ENCODE peak calls at places on chromosomes 16 and 17, in four cellular contexts. K, V, L and O are unnamed samples.

GRCh38 chr16:75019007-75019406 is 20.2 kb downstream of the ZNRF1 start:
- DNase-seq in K (no peak), V (no peak), L (no peak), O (no peak)

GRCh38 chr16:25171390-25171789 is 45.4 kb upstream of the AQP8 start:
- DNase-seq in K (no peak), V (no peak), L (no peak), O (no peak)

GRCh38 chr16:25108054-25108453 is 3.5 kb upstream of the LCMT1 start:
- DNase-seq in K (no peak), V (no peak), L (peak; percentile 44), O (no peak)

GRCh38 chr17:75459590-75460267 is 3.3 kb downstream of the TMEM94 start:
- DNase-seq in K (no peak), V (no peak), L (no peak), O (no peak)

GRCh38 chr16:65002265-65002664 is 119.6 kb downstream of the CDH11 start:
- DNase-seq in K (no peak), V (no peak), L (no peak), O (no peak)

GRCh38 chr16:4653981-4654380 is 29.4 kb downstream of the MGRN1 start:
- DNase-seq in K (no peak), V (no peak), L (no peak), O (no peak)

GRCh38 chr17:49557204-49558024 is 18.3 kb upstream of the NXPH3 start:
- DNase-seq in K (no peak), V (peak; percentile 89), L (no peak), O (peak; percentile 29)

GRCh38 chr17:57541472-57542394 is 203.4 kb downstream of the CCDC182 start:
- DNase-seq in K (no peak), V (no peak), L (no peak), O (no peak)

GRCh38 chr16:84209989-84210388 is 19.0 kb downstream of the ADAD2 start:
- DNase-seq in K (no peak), V (no peak), L (no peak), O (no peak)

GRCh38 chr17:61235821-61236197 is 163.8 kb upstream of the TBX2 start:
- DNase-seq in K (no peak), V (peak; percentile 10), L (no peak), O (no peak)

GRCh38 chr16:29806641-29807425 is 504 bp downstream of the MAZ start:
- DNase-seq in K (peak; percentile 55), V (peak; percentile 82), L (peak; percentile 49), O (no peak)

GRCh38 chr17:10107320-10108165 is 90.9 kb downstream of the GAS7 start:
- DNase-seq in K (no peak), V (no peak), L (no peak), O (no peak)

GRCh38 chr16:2939968-2940367 is 24.1 kb upstream of the KREMEN2 start:
- DNase-seq in K (no peak), V (no peak), L (no peak), O (no peak)

GRCh38 chr17:28760987-28761562 is 17.3 kb downstream of the TRAF4 start:
- DNase-seq in K (no peak), V (peak; percentile 64), L (no peak), O (no peak)

GRCh38 chr16:75322706-75323105 is 71.3 kb upstream of the BCAR1 start:
- DNase-seq in K (no peak), V (no peak), L (no peak), O (no peak)

GRCh38 chr16:62711797-62712196 is 675.6 kb upstream of the CDH8 start:
- DNase-seq in K (no peak), V (peak; percentile 15), L (no peak), O (no peak)

GRCh38 chr16:4323071-4323844 is 7.4 kb downstream of the GLIS2 start:
- DNase-seq in K (no peak), V (no peak), L (no peak), O (no peak)

GRCh38 chr17:31416503-31416923 is 25.0 kb downstream of the RAB11FIP4 start:
- DNase-seq in K (no peak), V (peak; percentile 72), L (no peak), O (no peak)

GRCh38 chr16:52424591-52424990 is 122.4 kb downstream of the TOX3 start:
- DNase-seq in K (no peak), V (no peak), L (no peak), O (no peak)

GRCh38 chr17:4941027-4941610 is 1.1 kb downstream of the RNF167 start:
- DNase-seq in K (no peak), V (no peak), L (no peak), O (no peak)

GRCh38 chr17:57075785-57076184 is 9.3 kb upstream of the AKAP1 start:
- DNase-seq in K (no peak), V (no peak), L (no peak), O (no peak)

GRCh38 chr16:49750341-49751011 is 105.4 kb downstream of the ZNF423 start:
- DNase-seq in K (no peak), V (no peak), L (no peak), O (no peak)

GRCh38 chr17:61465550-61466237 is 13.5 kb downstream of the TBX4 start:
- DNase-seq in K (no peak), V (no peak), L (no peak), O (no peak)

GRCh38 chr17:69220098-69220497 is 8.5 kb downstream of the ABCA10 start:
- DNase-seq in K (no peak), V (no peak), L (no peak), O (no peak)

GRCh38 chr16:66740010-66740409 is 11.4 kb downstream of the DYNC1LI2 start:
- DNase-seq in K (no peak), V (peak; percentile 75), L (peak; percentile 5), O (no peak)

GRCh38 chr16:85633438-85633743 is 20.3 kb downstream of the GSE1 start:
- DNase-seq in K (no peak), V (no peak), L (no peak), O (no peak)

GRCh38 chr16:28288117-28288516 is 4.2 kb upstream of the SBK1 start:
- DNase-seq in K (no peak), V (no peak), L (no peak), O (no peak)

GRCh38 chr17:68381076-68381900 is 76.0 kb downstream of the WIPI1 start:
- DNase-seq in K (no peak), V (no peak), L (no peak), O (no peak)

GRCh38 chr16:57422026-57422944 is 17.7 kb downstream of the CCL17 start:
- DNase-seq in K (no peak), V (peak; percentile 58), L (no peak), O (no peak)

GRCh38 chr17:35715416-35715815 is 16.0 kb upstream of the RASL10B start:
- DNase-seq in K (no peak), V (peak; percentile 91), L (no peak), O (no peak)

GRCh38 chr17:42039794-42040763 is 10.3 kb downstream of the C17orf113 start:
- DNase-seq in K (no peak), V (no peak), L (no peak), O (no peak)

GRCh38 chr17:8185580-8186445 is 4.2 kb downstream of the BORCS6 start:
- DNase-seq in K (peak; percentile 96), V (peak; percentile 88), L (peak; percentile 88), O (no peak)

GRCh38 chr17:8188408-8188839 is 1.6 kb downstream of the BORCS6 start:
- DNase-seq in K (no peak), V (no peak), L (no peak), O (no peak)

GRCh38 chr17:8186787-8187516 is 3.0 kb downstream of the BORCS6 start:
- DNase-seq in K (peak; percentile 83), V (peak; percentile 95), L (peak; percentile 85), O (no peak)

GRCh38 chr17:8187517-8188407 is 2.2 kb downstream of the BORCS6 start:
- DNase-seq in K (peak; percentile 81), V (peak; percentile 96), L (peak; percentile 76), O (peak; percentile 45)

DNA sequence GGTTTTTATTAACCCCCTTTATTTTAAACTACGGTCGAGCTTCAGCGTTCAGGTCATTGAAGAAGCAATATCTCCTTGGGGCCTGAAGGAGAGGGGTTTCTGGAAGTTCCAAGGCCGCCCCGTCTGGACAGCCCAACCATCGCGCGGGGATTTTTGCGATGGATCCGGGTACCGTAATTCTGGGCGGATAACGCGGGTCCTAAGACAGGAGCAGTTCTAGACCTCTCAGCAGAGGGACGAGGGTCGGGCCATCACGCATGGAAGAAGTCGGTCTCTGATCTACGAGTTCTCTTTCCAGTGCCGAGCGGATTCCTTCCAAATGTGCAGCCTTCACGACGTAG is 3.6 kb downstream of the BORCS6 start:
- DNase-seq in K (no peak), V (no peak), L (no peak), O (no peak)
- TF ChIP-seq CTCF in K (no peak), V (peak; percentile 51), L (peak; percentile 46), O (no peak)

GRCh38 chr16:709651-710499 is 4.3 kb upstream of the FBXL16 start:
- DNase-seq in K (no peak), V (peak; percentile 83), L (no peak), O (peak; percentile 96)
- TF ChIP-seq CTCF in K (no peak), V (peak; percentile 15), L (no peak), O (no peak)

GRCh38 chr17:81438688-81439087 is 43.4 kb downstream of the BAHCC1 start:
- DNase-seq in K (no peak), V (no peak), L (no peak), O (no peak)

GRCh38 chr17:81442791-81443190 is 47.5 kb downstream of the BAHCC1 start:
- DNase-seq in K (no peak), V (no peak), L (no peak), O (no peak)

GRCh38 chr17:81439926-81440450 is 44.7 kb downstream of the BAHCC1 start:
- DNase-seq in K (no peak), V (no peak), L (no peak), O (no peak)

GRCh38 chr17:81438024-81438664 is 42.9 kb downstream of the BAHCC1 start:
- DNase-seq in K (no peak), V (no peak), L (no peak), O (no peak)

DNA sequence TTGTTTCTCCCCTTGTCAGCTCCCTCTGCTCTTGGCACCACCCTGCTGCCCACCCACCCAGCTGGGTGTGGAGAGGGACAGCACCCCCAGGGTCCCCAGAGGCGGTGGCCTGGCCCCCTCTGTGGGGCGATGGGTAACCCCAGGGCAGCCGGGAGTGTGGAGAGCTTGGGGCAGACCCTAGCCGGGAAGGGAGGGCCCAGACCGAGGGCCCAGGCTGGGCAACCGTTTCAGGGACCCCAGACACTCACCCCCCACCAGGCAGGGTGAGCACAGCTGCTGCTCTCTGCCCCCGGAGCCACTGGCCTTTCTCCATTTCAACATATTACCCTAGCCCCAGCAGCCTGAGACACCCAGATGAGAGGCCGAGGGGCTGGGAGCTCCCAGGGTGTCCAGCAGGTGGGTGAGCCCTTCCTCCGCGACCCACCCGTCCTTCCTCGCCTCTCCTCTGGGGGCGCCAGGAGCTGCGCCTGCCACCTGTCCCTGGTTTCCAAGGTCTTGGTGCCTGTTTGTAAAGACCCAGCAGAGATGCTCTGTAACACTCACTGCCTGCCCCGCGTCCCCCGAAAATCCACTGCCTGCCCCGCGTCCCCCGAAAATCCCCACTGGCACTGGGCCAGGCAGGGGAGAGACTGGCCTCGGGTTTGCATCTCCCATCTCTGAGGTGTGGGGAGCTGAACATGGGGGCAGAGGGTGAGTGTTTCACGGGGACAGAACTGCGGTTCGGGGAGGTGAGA is 45.4 kb downstream of the BAHCC1 start:
- DNase-seq in K (no peak), V (peak; percentile 80), L (no peak), O (peak; percentile 94)
- TF ChIP-seq CTCF in K (no peak), V (peak; percentile 73), L (no peak), O (peak; percentile 67)

GRCh38 chr16:87347932-87348615 is 30.9 kb upstream of the C16orf95 start:
- DNase-seq in K (no peak), V (no peak), L (no peak), O (no peak)
- TF ChIP-seq CTCF in K (no peak), V (no peak), L (no peak), O (no peak)

GRCh38 chr16:88063201-88063773 is 112.1 kb downstream of the BANP start:
- DNase-seq in K (no peak), V (no peak), L (no peak), O (no peak)
- TF ChIP-seq CTCF in K (no peak), V (no peak), L (no peak), O (no peak)